ENCODE peak calls at places on chromosomes 4 and X, in five cellular contexts. X is right lobe of liver, Y is WERI-Rb-1, A is lower leg skin, T is bronchial epithelial cell. N is an unnamed sample.

GRCh38 chr4:184347251-184348239 is 126.8 kb downstream of the IRF2 start:
- DNase-seq in A (no peak), X (peak; percentile 69), T (peak; percentile 96), Y (no peak), N (no peak)

GRCh38 chr4:25283948-25284347 is 28.6 kb upstream of the ZCCHC4 start:
- DNase-seq in Y (no peak), A (no peak), X (no peak), T (peak; percentile 74), N (no peak)

GRCh38 chrX:82218361-82218760 is 1016.5 kb downstream of the SH3BGRL start:
- DNase-seq in X (no peak), T (peak; percentile 20), Y (no peak), A (no peak), N (no peak)

GRCh38 chr4:182913036-182913435 is 4.2 kb downstream of the DCTD start:
- DNase-seq in T (no peak), Y (no peak), X (no peak), A (no peak), N (no peak)

GRCh38 chr4:166064706-166065105 is 191.7 kb downstream of the TLL1 start:
- DNase-seq in T (peak; percentile 90), Y (no peak), A (no peak), X (no peak), N (no peak)

GRCh38 chr4:5524900-5525299 is 183.5 kb downstream of the EVC2 start:
- DNase-seq in X (no peak), A (no peak), T (no peak), Y (peak; percentile 31), N (no peak)

GRCh38 chr4:128596844-128597243 is 212.7 kb upstream of the JADE1 start:
- DNase-seq in X (no peak), A (no peak), Y (no peak), T (no peak), N (no peak)

GRCh38 chr4:181821039-181822004 is 421.9 kb upstream of the TENM3 start:
- DNase-seq in Y (no peak), A (no peak), T (peak; percentile 57), X (no peak), N (no peak)

GRCh38 chr4:55866290-55866907 is 13.0 kb downstream of the EXOC1 start:
- DNase-seq in T (peak; percentile 97), Y (no peak), A (no peak), X (no peak), N (no peak)

DNA sequence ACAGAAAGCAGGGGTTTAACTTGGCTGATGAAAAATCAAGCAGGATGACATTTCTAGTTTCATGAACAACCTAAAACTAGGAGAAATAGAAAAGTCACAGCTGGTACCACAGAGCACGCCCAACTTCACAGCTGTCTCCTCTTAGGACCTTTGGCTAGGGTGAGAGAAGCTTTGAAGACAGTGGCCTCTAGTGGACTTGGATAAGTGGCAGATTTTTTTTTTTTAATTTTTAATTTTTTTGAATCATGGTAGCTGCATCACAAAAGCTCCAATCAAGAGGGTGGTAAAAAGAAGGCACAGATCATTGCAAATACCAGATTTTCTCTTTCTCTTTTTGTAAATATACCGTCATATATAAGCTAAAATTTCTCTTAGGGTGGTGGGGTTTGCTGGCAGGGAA is 20.2 kb upstream of the MAP3K15 start:
- DNase-seq in X (no peak), A (no peak), Y (no peak), T (peak; percentile 2), N (no peak)
- TF ChIP-seq CTCF in X (peak; percentile 11), A (no peak), Y (peak; percentile 35), T (peak; percentile 37), N (no peak)

GRCh38 chrX:47146936-47147859 is 2.2 kb downstream of the RBM10 start:
- DNase-seq in A (no peak), T (no peak), Y (no peak), X (no peak), N (no peak)

GRCh38 chrX:47146121-47146935 is 1.3 kb downstream of the RBM10 start:
- DNase-seq in A (no peak), X (no peak), Y (no peak), T (peak; percentile 10), N (no peak)

GRCh38 chrX:47143894-47144625 is 442 bp downstream of the NDUFB11 start:
- DNase-seq in T (peak; percentile 13), Y (peak; percentile 51), X (no peak), A (no peak), N (no peak)

GRCh38 chrX:47145408-47146120 is 543 bp downstream of the RBM10 start:
- DNase-seq in Y (no peak), A (no peak), T (no peak), X (no peak), N (peak; percentile 40)

DNA sequence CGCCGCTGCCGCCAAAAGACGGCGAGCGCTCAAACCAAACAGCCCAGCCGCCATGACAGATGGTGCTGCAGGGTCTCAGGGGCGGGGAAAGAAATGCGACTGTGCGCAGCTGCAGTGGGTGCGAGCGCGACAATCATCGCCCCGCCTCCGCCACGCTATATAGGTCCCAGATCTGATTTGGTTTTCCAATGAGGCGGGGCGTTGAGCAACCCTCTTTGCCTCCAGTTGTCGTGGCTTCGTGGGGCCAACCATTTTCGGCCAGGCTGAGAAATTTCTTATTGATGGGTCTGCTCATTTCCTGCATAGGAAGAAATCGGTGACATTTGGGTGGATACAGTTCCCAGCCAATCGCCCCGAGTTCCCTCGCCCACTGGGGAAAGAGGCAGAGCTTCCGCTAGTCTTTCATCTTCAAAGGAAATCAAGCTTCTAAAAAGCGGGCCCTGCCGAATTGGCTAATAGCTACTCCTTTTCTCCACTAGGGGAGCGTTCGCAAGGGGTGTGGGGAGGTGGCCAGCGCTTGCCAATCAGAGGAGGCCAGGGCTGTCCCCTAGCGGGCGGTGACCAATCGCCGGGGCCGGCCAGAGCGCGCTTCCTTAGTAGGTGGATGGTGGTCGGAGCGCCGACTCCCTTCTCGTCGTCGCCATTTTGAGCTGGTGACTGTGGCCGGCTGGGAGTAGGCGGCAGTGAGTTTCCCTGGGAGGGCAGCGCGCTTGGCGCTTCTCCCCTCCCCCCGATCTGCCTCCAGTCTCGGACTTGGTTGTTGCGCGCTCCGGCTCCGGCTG is at the start of the genes NDUFB11 and RBM10:
- DNase-seq in X (peak; percentile 96), A (peak; percentile 98), Y (peak; percentile 94), T (peak; percentile 82), N (peak; percentile 74)
- TF ChIP-seq CTCF in X (peak; percentile 80), A (no peak), Y (peak; percentile 50), T (peak; percentile 67), N (peak; percentile 58)

DNA sequence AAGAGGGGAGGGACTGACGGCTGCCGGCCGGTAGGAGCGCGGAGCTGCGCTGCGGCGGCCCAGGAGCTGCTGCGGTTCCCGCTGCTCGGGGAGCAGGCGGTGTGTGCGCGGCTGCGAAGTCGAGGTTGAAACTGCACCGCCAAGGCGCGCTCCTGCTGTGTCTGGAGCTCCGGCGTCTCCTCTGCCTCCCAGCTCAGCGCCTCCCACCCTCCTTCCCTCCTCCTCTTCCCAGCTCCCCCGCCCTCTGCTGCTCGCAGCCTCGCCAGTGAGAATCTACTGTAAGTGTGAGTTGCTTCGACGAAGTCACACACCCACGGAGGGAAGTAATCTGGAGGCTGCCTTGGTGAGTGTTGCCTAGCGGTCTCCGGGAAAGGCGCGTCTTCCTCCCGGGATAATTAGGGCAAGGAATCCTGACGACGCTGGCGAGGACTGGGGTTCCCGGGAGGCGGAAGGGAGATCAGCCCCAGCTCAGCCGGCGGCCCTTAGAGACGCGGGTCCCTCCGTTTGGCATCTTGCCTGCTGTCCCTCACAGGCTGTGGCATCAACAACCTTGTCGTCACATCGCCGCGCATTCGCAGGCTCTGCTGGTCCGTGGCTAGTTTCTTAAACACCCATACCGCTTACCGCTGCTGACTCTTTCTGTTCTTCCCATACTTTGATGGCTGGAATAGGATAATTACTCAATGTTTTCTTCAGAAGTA is at the start of gene EPHA5:
- DNase-seq in T (peak; percentile 45), Y (peak; percentile 92), A (peak; percentile 88), X (peak; percentile 56), N (no peak)
- TF ChIP-seq CTCF in T (peak; percentile 29), Y (peak; percentile 45), A (no peak), X (no peak), N (no peak)

GRCh38 chrX:73817381-73818199 is 254.6 kb downstream of the CHIC1 start:
- DNase-seq in Y (no peak), T (no peak), X (no peak), A (no peak), N (no peak)

DNA sequence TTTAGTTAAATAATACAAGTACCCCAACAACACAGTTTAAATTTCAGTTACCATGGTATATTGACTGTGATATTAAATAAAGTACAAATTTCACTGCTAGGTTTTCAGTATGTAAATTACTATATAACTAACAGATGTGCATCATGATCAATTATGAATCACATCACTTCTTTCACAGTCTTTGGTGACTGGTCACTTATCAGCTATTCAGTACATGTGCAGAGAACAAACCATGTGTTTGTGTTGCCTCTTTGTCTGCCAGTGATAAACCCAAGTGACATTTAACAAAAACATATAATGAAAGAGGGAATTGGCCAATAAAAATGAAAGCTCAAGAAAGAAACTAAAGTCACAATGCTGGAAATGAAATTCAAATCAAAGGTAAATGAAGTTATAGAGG is 249.3 kb downstream of the CHIC1 start:
- DNase-seq in A (no peak), T (peak; percentile 18), Y (no peak), X (no peak), N (no peak)
- TF ChIP-seq CTCF in A (no peak), T (no peak), Y (no peak), X (no peak), N (no peak)

GRCh38 chr4:180031330-180031729 is 2211.9 kb upstream of the TENM3 start:
- DNase-seq in X (no peak), Y (no peak), A (no peak), T (peak; percentile 11), N (no peak)

GRCh38 chr4:180028682-180029081 is 2214.5 kb upstream of the TENM3 start:
- DNase-seq in T (peak; percentile 3), A (no peak), Y (peak; percentile 77), X (no peak), N (no peak)
- TF ChIP-seq CTCF in T (peak; percentile 22), A (no peak), Y (peak; percentile 48), X (no peak), N (no peak)

GRCh38 chrX:24216037-24216436 is 66.5 kb downstream of the ZFX start:
- DNase-seq in X (no peak), T (no peak), A (no peak), Y (no peak), N (no peak)

GRCh38 chrX:24214568-24214967 is 65.0 kb downstream of the ZFX start:
- DNase-seq in T (no peak), A (no peak), Y (no peak), X (no peak), N (no peak)

GRCh38 chrX:24215282-24215681 is 65.8 kb downstream of the ZFX start:
- DNase-seq in A (no peak), Y (no peak), X (no peak), T (peak; percentile 75), N (no peak)

GRCh38 chrX:24219320-24219719 is 69.8 kb downstream of the ZFX start:
- DNase-seq in A (no peak), X (no peak), Y (no peak), T (no peak), N (no peak)

GRCh38 chrX:24216827-24217226 is 67.3 kb downstream of the ZFX start:
- DNase-seq in X (no peak), A (no peak), T (no peak), Y (no peak), N (no peak)
- TF ChIP-seq CTCF in X (no peak), A (no peak), T (no peak), Y (no peak), N (no peak)

DNA sequence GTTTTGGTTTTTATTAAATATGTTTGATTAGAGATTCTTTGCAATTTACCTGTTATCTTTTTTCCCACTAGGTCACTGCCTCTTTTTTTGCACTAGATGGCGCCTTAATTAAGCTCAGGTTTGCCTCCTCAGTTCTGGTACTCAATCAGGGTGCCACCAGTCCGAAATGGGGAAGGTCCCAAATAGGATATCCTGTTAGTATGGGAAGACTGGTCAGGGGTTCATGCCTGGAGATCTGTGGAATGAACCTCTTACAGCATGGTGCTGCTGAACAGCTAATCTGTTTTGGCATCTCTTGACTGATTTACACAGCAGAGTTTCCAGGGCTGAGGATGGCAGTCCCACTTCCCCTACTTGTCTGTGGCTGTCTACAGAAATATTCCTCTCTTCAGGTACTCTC is 24.2 kb upstream of the VSIG1 start:
- DNase-seq in A (no peak), Y (no peak), X (no peak), T (no peak), N (no peak)
- TF ChIP-seq CTCF in A (no peak), Y (peak; percentile 27), X (peak; percentile 39), T (peak; percentile 33), N (peak; percentile 65)